ENCODE peak calls at places on chromosomes 2 and 18, in eight cellular contexts. One of them, this sample, is unnamed.

GRCh38 chr18:22170421-22171262 is 1.3 kb downstream of the GATA6 start:
- DNase-seq in H1: peak
- DNase-seq in testis: peak
- DNase-seq in sigmoid colon: peak
- DNase-seq in A549: peak
- DNase-seq in IMR-90: peak
- DNase-seq in prostate gland: peak
- DNase-seq in tibial nerve: peak
- DNase-seq in this sample: peak

GRCh38 chr2:26585100-26585499 is 56.1 kb downstream of the CIB4 start:
- DNase-seq in testis: no peak
- DNase-seq in sigmoid colon: peak
- DNase-seq in tibial nerve: no peak
- DNase-seq in IMR-90: no peak
- DNase-seq in H1: no peak
- DNase-seq in prostate gland: no peak
- DNase-seq in A549: no peak
- DNase-seq in this sample: no peak

GRCh38 chr2:62857139-62857931 is 151.8 kb downstream of the EHBP1 start:
- DNase-seq in tibial nerve: no peak
- DNase-seq in A549: peak
- DNase-seq in IMR-90: no peak
- DNase-seq in sigmoid colon: no peak
- DNase-seq in testis: no peak
- DNase-seq in H1: no peak
- DNase-seq in prostate gland: no peak
- DNase-seq in this sample: no peak

GRCh38 chr2:240981871-240982800 is 16.3 kb upstream of the SNED1 start:
- DNase-seq in IMR-90: no peak
- DNase-seq in prostate gland: no peak
- DNase-seq in sigmoid colon: peak
- DNase-seq in H1: no peak
- DNase-seq in A549: no peak
- DNase-seq in testis: peak
- DNase-seq in tibial nerve: no peak
- DNase-seq in this sample: no peak

GRCh38 chr18:5104246-5104645 is 92.8 kb downstream of the AKAIN1 start:
- DNase-seq in prostate gland: no peak
- DNase-seq in A549: no peak
- DNase-seq in IMR-90: no peak
- DNase-seq in tibial nerve: no peak
- DNase-seq in H1: no peak
- DNase-seq in testis: no peak
- DNase-seq in sigmoid colon: no peak
- DNase-seq in this sample: no peak

GRCh38 chr18:12630136-12630535 is 27.8 kb downstream of the SPIRE1 start:
- DNase-seq in prostate gland: no peak
- DNase-seq in sigmoid colon: no peak
- DNase-seq in tibial nerve: no peak
- DNase-seq in H1: no peak
- DNase-seq in A549: no peak
- DNase-seq in IMR-90: peak
- DNase-seq in testis: no peak
- DNase-seq in this sample: no peak

GRCh38 chr2:187424156-187424555 is 23.9 kb downstream of the CALCRL start:
- DNase-seq in tibial nerve: no peak
- DNase-seq in prostate gland: no peak
- DNase-seq in H1: no peak
- DNase-seq in A549: peak
- DNase-seq in IMR-90: no peak
- DNase-seq in sigmoid colon: no peak
- DNase-seq in testis: no peak
- DNase-seq in this sample: no peak

GRCh38 chr2:157329524-157329923 is 3.9 kb upstream of the ERMN start:
- DNase-seq in testis: no peak
- DNase-seq in IMR-90: no peak
- DNase-seq in A549: no peak
- DNase-seq in tibial nerve: no peak
- DNase-seq in H1: no peak
- DNase-seq in prostate gland: peak
- DNase-seq in sigmoid colon: no peak
- DNase-seq in this sample: no peak

GRCh38 chr18:35028556-35028955 is 12.7 kb upstream of the MAPRE2 start:
- DNase-seq in sigmoid colon: no peak
- DNase-seq in A549: no peak
- DNase-seq in tibial nerve: no peak
- DNase-seq in H1: no peak
- DNase-seq in IMR-90: no peak
- DNase-seq in testis: no peak
- DNase-seq in prostate gland: no peak
- DNase-seq in this sample: no peak

GRCh38 chr2:165018207-165018606 is 62.9 kb upstream of the SLC38A11 start:
- DNase-seq in tibial nerve: no peak
- DNase-seq in IMR-90: peak
- DNase-seq in H1: no peak
- DNase-seq in A549: no peak
- DNase-seq in sigmoid colon: no peak
- DNase-seq in prostate gland: no peak
- DNase-seq in testis: peak
- DNase-seq in this sample: no peak

GRCh38 chr18:79272916-79273315 is 122.8 kb upstream of the NFATC1 start:
- DNase-seq in IMR-90: no peak
- DNase-seq in prostate gland: no peak
- DNase-seq in A549: no peak
- DNase-seq in sigmoid colon: no peak
- DNase-seq in testis: no peak
- DNase-seq in H1: no peak
- DNase-seq in tibial nerve: no peak
- DNase-seq in this sample: no peak

GRCh38 chr2:236753611-236754010 is 184.0 kb downstream of the ACKR3 start:
- DNase-seq in tibial nerve: no peak
- DNase-seq in IMR-90: no peak
- DNase-seq in prostate gland: no peak
- DNase-seq in sigmoid colon: no peak
- DNase-seq in testis: no peak
- DNase-seq in A549: no peak
- DNase-seq in H1: no peak
- DNase-seq in this sample: no peak

GRCh38 chr2:19887508-19887907 is 14.3 kb downstream of the TTC32 start:
- DNase-seq in IMR-90: no peak
- DNase-seq in prostate gland: peak
- DNase-seq in sigmoid colon: no peak
- DNase-seq in tibial nerve: no peak
- DNase-seq in H1: peak
- DNase-seq in testis: no peak
- DNase-seq in A549: no peak
- DNase-seq in this sample: no peak

GRCh38 chr2:240213476-240214391 is 73.3 kb upstream of the OTOS start:
- DNase-seq in testis: no peak
- DNase-seq in prostate gland: no peak
- DNase-seq in tibial nerve: no peak
- DNase-seq in sigmoid colon: peak
- DNase-seq in A549: no peak
- DNase-seq in H1: no peak
- DNase-seq in IMR-90: no peak
- DNase-seq in this sample: no peak

GRCh38 chr18:26791676-26792075 is 73.8 kb downstream of the AQP4 start:
- DNase-seq in H1: no peak
- DNase-seq in IMR-90: no peak
- DNase-seq in prostate gland: no peak
- DNase-seq in sigmoid colon: no peak
- DNase-seq in A549: peak
- DNase-seq in testis: no peak
- DNase-seq in tibial nerve: no peak
- DNase-seq in this sample: no peak

GRCh38 chr2:201909961-201910361 is 103.6 kb downstream of the CDK15 start:
- DNase-seq in IMR-90: peak
- DNase-seq in tibial nerve: no peak
- DNase-seq in sigmoid colon: no peak
- DNase-seq in prostate gland: no peak
- DNase-seq in testis: no peak
- DNase-seq in H1: no peak
- DNase-seq in A549: no peak
- DNase-seq in this sample: no peak

DNA sequence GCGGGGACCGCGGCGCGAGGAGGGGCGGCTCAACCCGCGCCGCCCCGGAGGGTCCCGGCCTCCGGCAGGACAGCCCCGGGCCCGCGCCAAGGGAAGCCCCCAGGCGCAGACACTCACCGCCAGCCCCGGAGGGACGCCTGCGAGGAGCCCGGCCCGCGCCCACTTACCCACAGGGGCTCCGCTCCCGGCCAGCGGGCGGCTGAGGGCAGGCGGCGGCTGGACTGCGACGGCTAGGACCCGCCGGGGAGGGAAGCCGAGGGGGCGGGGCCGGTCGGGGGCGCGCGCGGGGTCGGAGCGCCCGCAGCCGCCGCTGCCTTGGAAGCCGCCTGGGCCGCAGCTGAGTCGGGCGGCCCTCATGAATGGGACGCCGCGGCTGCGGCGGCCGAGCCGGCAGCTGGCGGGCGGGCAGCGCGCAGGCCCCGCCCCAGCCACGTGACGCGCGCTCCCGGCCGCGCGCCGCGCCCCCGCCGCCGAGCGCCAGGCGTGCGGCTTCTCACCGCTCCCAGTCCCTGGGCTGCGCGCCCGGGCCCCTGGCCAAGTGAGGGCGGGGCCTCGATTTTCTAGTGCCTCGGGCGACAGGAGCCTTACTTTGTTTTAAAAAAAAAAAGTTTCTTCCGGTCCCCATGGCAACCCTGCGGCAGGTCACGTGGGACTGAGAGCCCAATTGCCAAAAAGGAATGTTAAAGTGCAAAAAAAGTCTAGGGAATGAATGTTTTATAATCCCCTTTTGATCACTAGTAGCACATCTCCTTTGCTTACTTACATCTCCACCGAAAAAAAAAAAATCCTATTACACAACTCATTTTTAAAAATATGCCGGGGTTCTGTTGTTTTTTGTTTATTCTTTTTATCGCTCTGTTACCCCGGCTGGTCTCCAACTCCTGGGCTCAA is at the start of gene LPIN2:
- DNase-seq in tibial nerve: peak
- DNase-seq in A549: peak
- DNase-seq in sigmoid colon: peak
- DNase-seq in IMR-90: peak
- DNase-seq in H1: peak
- DNase-seq in testis: peak
- DNase-seq in prostate gland: peak
- DNase-seq in this sample: peak
- TF ChIP-seq POLR2A in tibial nerve: peak
- TF ChIP-seq POLR2A in A549: no peak
- TF ChIP-seq POLR2A in sigmoid colon: no peak
- TF ChIP-seq POLR2A in IMR-90: peak
- TF ChIP-seq POLR2A in H1: peak
- TF ChIP-seq POLR2A in testis: no peak
- TF ChIP-seq POLR2A in prostate gland: peak
- TF ChIP-seq POLR2A in this sample: peak

GRCh38 chr2:168490015-168490874 is 34.2 kb downstream of the CERS6 start:
- DNase-seq in IMR-90: peak
- DNase-seq in sigmoid colon: no peak
- DNase-seq in prostate gland: no peak
- DNase-seq in H1: no peak
- DNase-seq in tibial nerve: no peak
- DNase-seq in A549: peak
- DNase-seq in testis: no peak
- DNase-seq in this sample: peak
- TF ChIP-seq POLR2A in IMR-90: no peak
- TF ChIP-seq POLR2A in sigmoid colon: no peak
- TF ChIP-seq POLR2A in prostate gland: no peak
- TF ChIP-seq POLR2A in H1: no peak
- TF ChIP-seq POLR2A in tibial nerve: no peak
- TF ChIP-seq POLR2A in A549: no peak
- TF ChIP-seq POLR2A in testis: no peak
- TF ChIP-seq POLR2A in this sample: peak

GRCh38 chr18:24214144-24214543 is 75.3 kb downstream of the CABYR start:
- DNase-seq in H1: no peak
- DNase-seq in tibial nerve: no peak
- DNase-seq in IMR-90: no peak
- DNase-seq in prostate gland: no peak
- DNase-seq in sigmoid colon: no peak
- DNase-seq in testis: no peak
- DNase-seq in A549: no peak
- DNase-seq in this sample: no peak

GRCh38 chr18:24214913-24215312 is 76.1 kb downstream of the CABYR start:
- DNase-seq in testis: no peak
- DNase-seq in tibial nerve: no peak
- DNase-seq in IMR-90: no peak
- DNase-seq in sigmoid colon: no peak
- DNase-seq in A549: no peak
- DNase-seq in prostate gland: no peak
- DNase-seq in H1: no peak
- DNase-seq in this sample: no peak

GRCh38 chr18:24220318-24220688 is 81.4 kb downstream of the CABYR start:
- DNase-seq in H1: no peak
- DNase-seq in prostate gland: no peak
- DNase-seq in tibial nerve: no peak
- DNase-seq in sigmoid colon: no peak
- DNase-seq in A549: no peak
- DNase-seq in testis: no peak
- DNase-seq in IMR-90: no peak
- DNase-seq in this sample: no peak

GRCh38 chr18:24219561-24220317 is 80.9 kb downstream of the CABYR start:
- DNase-seq in A549: no peak
- DNase-seq in sigmoid colon: no peak
- DNase-seq in IMR-90: no peak
- DNase-seq in H1: no peak
- DNase-seq in tibial nerve: no peak
- DNase-seq in prostate gland: no peak
- DNase-seq in testis: no peak
- DNase-seq in this sample: no peak
- TF ChIP-seq POLR2A in A549: no peak
- TF ChIP-seq POLR2A in sigmoid colon: no peak
- TF ChIP-seq POLR2A in IMR-90: no peak
- TF ChIP-seq POLR2A in H1: no peak
- TF ChIP-seq POLR2A in tibial nerve: no peak
- TF ChIP-seq POLR2A in prostate gland: no peak
- TF ChIP-seq POLR2A in testis: no peak
- TF ChIP-seq POLR2A in this sample: no peak

GRCh38 chr2:159714586-159714930 is 2.3 kb downstream of the MARCHF7 start:
- DNase-seq in testis: no peak
- DNase-seq in A549: no peak
- DNase-seq in prostate gland: no peak
- DNase-seq in tibial nerve: no peak
- DNase-seq in H1: no peak
- DNase-seq in IMR-90: no peak
- DNase-seq in sigmoid colon: no peak
- DNase-seq in this sample: no peak

GRCh38 chr2:159712929-159713575 is 746 bp downstream of the MARCHF7 start:
- DNase-seq in H1: no peak
- DNase-seq in tibial nerve: no peak
- DNase-seq in A549: peak
- DNase-seq in sigmoid colon: no peak
- DNase-seq in testis: no peak
- DNase-seq in prostate gland: no peak
- DNase-seq in IMR-90: no peak
- DNase-seq in this sample: peak

GRCh38 chr2:159713691-159714585 is 1.6 kb downstream of the MARCHF7 start:
- DNase-seq in prostate gland: no peak
- DNase-seq in H1: no peak
- DNase-seq in tibial nerve: no peak
- DNase-seq in A549: no peak
- DNase-seq in IMR-90: peak
- DNase-seq in sigmoid colon: no peak
- DNase-seq in testis: no peak
- DNase-seq in this sample: peak

GRCh38 chr2:159715451-159715850 is 3.1 kb downstream of the MARCHF7 start:
- DNase-seq in tibial nerve: no peak
- DNase-seq in A549: no peak
- DNase-seq in prostate gland: no peak
- DNase-seq in IMR-90: no peak
- DNase-seq in H1: no peak
- DNase-seq in testis: no peak
- DNase-seq in sigmoid colon: no peak
- DNase-seq in this sample: peak

GRCh38 chr2:159716857-159717256 is 4.6 kb downstream of the MARCHF7 start:
- DNase-seq in IMR-90: no peak
- DNase-seq in testis: no peak
- DNase-seq in sigmoid colon: no peak
- DNase-seq in H1: no peak
- DNase-seq in A549: no peak
- DNase-seq in tibial nerve: no peak
- DNase-seq in prostate gland: no peak
- DNase-seq in this sample: peak
- TF ChIP-seq POLR2A in IMR-90: no peak
- TF ChIP-seq POLR2A in testis: no peak
- TF ChIP-seq POLR2A in sigmoid colon: no peak
- TF ChIP-seq POLR2A in H1: no peak
- TF ChIP-seq POLR2A in A549: no peak
- TF ChIP-seq POLR2A in tibial nerve: no peak
- TF ChIP-seq POLR2A in prostate gland: no peak
- TF ChIP-seq POLR2A in this sample: no peak